ENCODE peak calls at places on chromosomes 1 and 21, in seven cellular contexts. M, P, B, J, S, W and Y are unnamed samples.
A peak's percentile ranks its signal among the peaks of the same experiment; 100 is the strongest.

GRCh38 chr1:225470210-225470609 is 42.4 kb upstream of the LBR start:
- DNase-seq in M (no peak), P (no peak), B (no peak), J (no peak), S (no peak), W (no peak), Y (no peak)

GRCh38 chr1:231493421-231494185 is 34.9 kb upstream of the TSNAX start:
- DNase-seq in M (no peak), P (no peak), B (peak; percentile 27), J (peak; percentile 75), S (no peak), W (no peak), Y (no peak)

GRCh38 chr21:15592271-15592860 is 137.4 kb upstream of the USP25 start:
- DNase-seq in M (no peak), P (peak; percentile 75), B (peak; percentile 15), J (peak; percentile 64), S (no peak), W (peak; percentile 41), Y (peak; percentile 60)

GRCh38 chr1:157291083-157291482 is 152.9 kb upstream of the ETV3 start:
- DNase-seq in M (no peak), P (no peak), B (no peak), J (no peak), S (no peak), W (no peak), Y (no peak)

GRCh38 chr1:206663832-206664652 is 20.7 kb upstream of the MAPKAPK2 start:
- DNase-seq in M (no peak), P (peak; percentile 88), B (peak; percentile 67), J (peak; percentile 75), S (peak; percentile 44), W (peak; percentile 82), Y (peak; percentile 33)

GRCh38 chr1:153566414-153567371 is 1.0 kb upstream of the S100A2 start:
- DNase-seq in M (peak; percentile 92), P (peak; percentile 45), B (peak; percentile 97), J (peak; percentile 98), S (peak; percentile 74), W (peak; percentile 95), Y (peak; percentile 99)

GRCh38 chr1:205693421-205693991 is 13.2 kb upstream of the SLC45A3 start:
- DNase-seq in M (no peak), P (no peak), B (no peak), J (no peak), S (no peak), W (no peak), Y (no peak)

GRCh38 chr1:177170756-177171535 is at the start of gene BRINP2:
- DNase-seq in M (no peak), P (peak; percentile 51), B (no peak), J (peak; percentile 31), S (no peak), W (no peak), Y (no peak)

GRCh38 chr1:154410185-154410827 is 5.2 kb downstream of the IL6R start:
- DNase-seq in M (no peak), P (no peak), B (no peak), J (no peak), S (no peak), W (no peak), Y (no peak)

GRCh38 chr1:177983824-177984528 is 14.1 kb upstream of the SEC16B start:
- DNase-seq in M (peak; percentile 73), P (no peak), B (no peak), J (peak; percentile 98), S (no peak), W (no peak), Y (no peak)

GRCh38 chr1:53572061-53572801 is 113.0 kb downstream of the DMRTB1 start:
- DNase-seq in M (peak; percentile 62), P (peak; percentile 57), B (peak; percentile 69), J (no peak), S (no peak), W (no peak), Y (peak; percentile 59)

GRCh38 chr1:87410771-87411170 is 82.1 kb downstream of the LMO4 start:
- DNase-seq in M (no peak), P (peak; percentile 51), B (no peak), J (no peak), S (no peak), W (no peak), Y (no peak)

GRCh38 chr1:20485527-20486456 is at the start of gene CAMK2N1:
- DNase-seq in M (no peak), P (no peak), B (no peak), J (peak; percentile 62), S (peak; percentile 25), W (no peak), Y (peak; percentile 41)

GRCh38 chr21:36034211-36034913 is 26.0 kb downstream of the SETD4 start:
- DNase-seq in M (no peak), P (no peak), B (no peak), J (no peak), S (no peak), W (no peak), Y (no peak)

GRCh38 chr1:175725684-175726083 is 17.7 kb downstream of the TNR start:
- DNase-seq in M (no peak), P (peak; percentile 77), B (no peak), J (peak; percentile 25), S (no peak), W (peak; percentile 62), Y (peak; percentile 16)

GRCh38 chr1:155062702-155063411 is 683 bp upstream of the EFNA4 start:
- DNase-seq in M (no peak), P (peak; percentile 90), B (no peak), J (peak; percentile 47), S (peak; percentile 67), W (peak; percentile 72), Y (peak; percentile 82)

GRCh38 chr21:25564349-25564948 is 42.8 kb downstream of the MRPL39 start:
- DNase-seq in M (no peak), P (no peak), B (no peak), J (no peak), S (no peak), W (no peak), Y (no peak)

GRCh38 chr1:55546553-55546952 is 331.4 kb upstream of the USP24 start:
- DNase-seq in M (no peak), P (no peak), B (no peak), J (no peak), S (no peak), W (no peak), Y (no peak)

GRCh38 chr21:14768042-14768441 is 221.9 kb upstream of the SAMSN1 start:
- DNase-seq in M (no peak), P (no peak), B (no peak), J (peak; percentile 1), S (no peak), W (no peak), Y (no peak)

GRCh38 chr1:48076017-48076416 is 78.8 kb upstream of the TRABD2B start:
- DNase-seq in M (no peak), P (no peak), B (no peak), J (no peak), S (no peak), W (no peak), Y (no peak)

GRCh38 chr21:44831227-44831626 is 13.4 kb upstream of the SUMO3 start:
- DNase-seq in M (no peak), P (no peak), B (no peak), J (no peak), S (no peak), W (no peak), Y (no peak)

GRCh38 chr1:27021347-27022031 is 8.8 kb upstream of the TENT5B start:
- DNase-seq in M (no peak), P (no peak), B (no peak), J (no peak), S (no peak), W (no peak), Y (no peak)

GRCh38 chr1:191888996-191889622 is 269.2 kb upstream of the RGS18 start:
- DNase-seq in M (no peak), P (no peak), B (no peak), J (peak; percentile 1), S (no peak), W (peak; percentile 77), Y (no peak)

GRCh38 chr1:180451504-180451903 is 50.9 kb downstream of the ACBD6 start:
- DNase-seq in M (no peak), P (no peak), B (no peak), J (no peak), S (no peak), W (no peak), Y (no peak)

GRCh38 chr1:220809704-220810103 is 23.0 kb downstream of the MTARC1 start:
- DNase-seq in M (no peak), P (no peak), B (no peak), J (no peak), S (no peak), W (no peak), Y (no peak)

GRCh38 chr1:116785006-116785405 is 30.8 kb downstream of the CD2 start:
- DNase-seq in M (no peak), P (no peak), B (no peak), J (no peak), S (no peak), W (no peak), Y (no peak)

GRCh38 chr1:67948155-67949075 is 102.0 kb downstream of the DIRAS3 start:
- DNase-seq in M (peak; percentile 68), P (no peak), B (no peak), J (peak; percentile 92), S (no peak), W (no peak), Y (no peak)

GRCh38 chr1:91015794-91016550 is 5.9 kb downstream of the ZNF644 start:
- DNase-seq in M (no peak), P (no peak), B (no peak), J (peak; percentile 25), S (no peak), W (no peak), Y (no peak)

GRCh38 chr1:45586769-45587168 is 2.9 kb downstream of the NASP start:
- DNase-seq in M (no peak), P (no peak), B (no peak), J (no peak), S (no peak), W (no peak), Y (no peak)

GRCh38 chr1:56923207-56923606 is 42.6 kb downstream of the C8B start:
- DNase-seq in M (no peak), P (no peak), B (no peak), J (no peak), S (no peak), W (no peak), Y (no peak)

GRCh38 chr1:26391450-26391849 is 18.9 kb upstream of the ZNF683 start:
- DNase-seq in M (no peak), P (peak; percentile 77), B (peak; percentile 54), J (peak; percentile 70), S (no peak), W (no peak), Y (peak; percentile 62)

GRCh38 chr1:178379807-178380206 is 117.0 kb downstream of the CLEC20A start:
- DNase-seq in M (no peak), P (peak; percentile 71), B (no peak), J (no peak), S (no peak), W (peak; percentile 2), Y (no peak)

GRCh38 chr1:181114574-181115366 is 26.3 kb downstream of the IER5 start:
- DNase-seq in M (no peak), P (no peak), B (no peak), J (no peak), S (no peak), W (no peak), Y (no peak)

GRCh38 chr1:150066838-150067183 is 765 bp upstream of the VPS45 start:
- DNase-seq in M (no peak), P (peak; percentile 78), B (no peak), J (no peak), S (peak; percentile 11), W (peak; percentile 56), Y (peak; percentile 42)

GRCh38 chr1:63051356-63051755 is 267.4 kb downstream of the ATG4C start:
- DNase-seq in M (no peak), P (no peak), B (no peak), J (no peak), S (no peak), W (no peak), Y (no peak)